ENCODE peak calls at places on chromosomes 11 and 22, in ten cellular contexts. One of them, this sample, is unnamed.

GRCh38 chr11:106271126-106271525 is 193.7 kb downstream of the AASDHPPT start:
- DNase-seq in uterus: no peak
- DNase-seq in heart left ventricle: no peak
- DNase-seq in brain microvascular endothelial cell: no peak
- DNase-seq in HL-60: no peak
- DNase-seq in body of pancreas: no peak
- DNase-seq in mammary epithelial cell: no peak
- DNase-seq in keratinocyte: no peak
- DNase-seq in RWPE1: no peak
- DNase-seq in lower lobe of right lung: no peak
- DNase-seq in this sample: no peak

GRCh38 chr11:34302046-34302921 is 55.5 kb downstream of the ABTB2 start:
- DNase-seq in uterus: no peak
- DNase-seq in heart left ventricle: no peak
- DNase-seq in brain microvascular endothelial cell: peak; percentile 86
- DNase-seq in HL-60: peak; percentile 28
- DNase-seq in body of pancreas: no peak
- DNase-seq in mammary epithelial cell: peak; percentile 77
- DNase-seq in keratinocyte: no peak
- DNase-seq in RWPE1: no peak
- DNase-seq in lower lobe of right lung: no peak
- DNase-seq in this sample: no peak

GRCh38 chr11:1202776-1203504 is 19.9 kb upstream of the MUC5B start:
- DNase-seq in uterus: peak; percentile 14
- DNase-seq in heart left ventricle: peak; percentile 45
- DNase-seq in brain microvascular endothelial cell: peak; percentile 9
- DNase-seq in HL-60: peak; percentile 18
- DNase-seq in body of pancreas: peak; percentile 75
- DNase-seq in mammary epithelial cell: peak; percentile 20
- DNase-seq in keratinocyte: no peak
- DNase-seq in RWPE1: peak; percentile 73
- DNase-seq in lower lobe of right lung: peak; percentile 69
- DNase-seq in this sample: peak; percentile 63

GRCh38 chr11:13206086-13206640 is 71.4 kb upstream of the BMAL1 start:
- DNase-seq in uterus: no peak
- DNase-seq in heart left ventricle: no peak
- DNase-seq in brain microvascular endothelial cell: no peak
- DNase-seq in HL-60: no peak
- DNase-seq in body of pancreas: no peak
- DNase-seq in mammary epithelial cell: no peak
- DNase-seq in keratinocyte: no peak
- DNase-seq in RWPE1: no peak
- DNase-seq in lower lobe of right lung: no peak
- DNase-seq in this sample: no peak

GRCh38 chr11:21723681-21724080 is 469.2 kb upstream of the ANO5 start:
- DNase-seq in uterus: no peak
- DNase-seq in heart left ventricle: no peak
- DNase-seq in brain microvascular endothelial cell: no peak
- DNase-seq in HL-60: no peak
- DNase-seq in body of pancreas: no peak
- DNase-seq in mammary epithelial cell: no peak
- DNase-seq in keratinocyte: no peak
- DNase-seq in RWPE1: no peak
- DNase-seq in lower lobe of right lung: no peak
- DNase-seq in this sample: no peak

GRCh38 chr11:24163146-24163545 is 333.7 kb upstream of the LUZP2 start:
- DNase-seq in uterus: no peak
- DNase-seq in heart left ventricle: no peak
- DNase-seq in brain microvascular endothelial cell: no peak
- DNase-seq in HL-60: no peak
- DNase-seq in body of pancreas: no peak
- DNase-seq in mammary epithelial cell: no peak
- DNase-seq in keratinocyte: no peak
- DNase-seq in RWPE1: no peak
- DNase-seq in lower lobe of right lung: no peak
- DNase-seq in this sample: no peak

GRCh38 chr11:125300791-125301218 is 136.3 kb downstream of the PKNOX2 start:
- DNase-seq in uterus: no peak
- DNase-seq in heart left ventricle: no peak
- DNase-seq in brain microvascular endothelial cell: peak; percentile 71
- DNase-seq in HL-60: no peak
- DNase-seq in body of pancreas: peak; percentile 30
- DNase-seq in mammary epithelial cell: peak; percentile 82
- DNase-seq in keratinocyte: peak; percentile 78
- DNase-seq in RWPE1: peak; percentile 79
- DNase-seq in lower lobe of right lung: no peak
- DNase-seq in this sample: no peak

GRCh38 chr22:41873391-41873790 is 40.5 kb downstream of the SREBF2 start:
- DNase-seq in uterus: no peak
- DNase-seq in heart left ventricle: no peak
- DNase-seq in brain microvascular endothelial cell: no peak
- DNase-seq in HL-60: no peak
- DNase-seq in body of pancreas: no peak
- DNase-seq in mammary epithelial cell: no peak
- DNase-seq in keratinocyte: no peak
- DNase-seq in RWPE1: no peak
- DNase-seq in lower lobe of right lung: no peak
- DNase-seq in this sample: no peak

GRCh38 chr11:61554172-61554988 is 26.5 kb downstream of the SYT7 start:
- DNase-seq in uterus: no peak
- DNase-seq in heart left ventricle: no peak
- DNase-seq in brain microvascular endothelial cell: no peak
- DNase-seq in HL-60: no peak
- DNase-seq in body of pancreas: no peak
- DNase-seq in mammary epithelial cell: no peak
- DNase-seq in keratinocyte: no peak
- DNase-seq in RWPE1: no peak
- DNase-seq in lower lobe of right lung: no peak
- DNase-seq in this sample: no peak

GRCh38 chr22:37802310-37803194 is 5.2 kb upstream of the GCAT start:
- DNase-seq in uterus: no peak
- DNase-seq in heart left ventricle: peak; percentile 73
- DNase-seq in brain microvascular endothelial cell: no peak
- DNase-seq in HL-60: no peak
- DNase-seq in body of pancreas: peak; percentile 83
- DNase-seq in mammary epithelial cell: no peak
- DNase-seq in keratinocyte: no peak
- DNase-seq in RWPE1: no peak
- DNase-seq in lower lobe of right lung: peak; percentile 75
- DNase-seq in this sample: peak; percentile 80

GRCh38 chr11:17508306-17508705 is 31.7 kb upstream of the ABCC8 start:
- DNase-seq in uterus: no peak
- DNase-seq in heart left ventricle: peak; percentile 28
- DNase-seq in brain microvascular endothelial cell: no peak
- DNase-seq in HL-60: no peak
- DNase-seq in body of pancreas: no peak
- DNase-seq in mammary epithelial cell: no peak
- DNase-seq in keratinocyte: no peak
- DNase-seq in RWPE1: no peak
- DNase-seq in lower lobe of right lung: no peak
- DNase-seq in this sample: no peak

GRCh38 chr11:12802418-12803085 is 128.3 kb downstream of the TEAD1 start:
- DNase-seq in uterus: peak; percentile 82
- DNase-seq in heart left ventricle: no peak
- DNase-seq in brain microvascular endothelial cell: peak; percentile 79
- DNase-seq in HL-60: no peak
- DNase-seq in body of pancreas: peak; percentile 96
- DNase-seq in mammary epithelial cell: peak; percentile 99
- DNase-seq in keratinocyte: peak; percentile 92
- DNase-seq in RWPE1: peak; percentile 96
- DNase-seq in lower lobe of right lung: peak; percentile 94
- DNase-seq in this sample: no peak

GRCh38 chr11:70544067-70544773 is 145.9 kb downstream of the CTTN start:
- DNase-seq in uterus: no peak
- DNase-seq in heart left ventricle: no peak
- DNase-seq in brain microvascular endothelial cell: no peak
- DNase-seq in HL-60: no peak
- DNase-seq in body of pancreas: no peak
- DNase-seq in mammary epithelial cell: no peak
- DNase-seq in keratinocyte: no peak
- DNase-seq in RWPE1: no peak
- DNase-seq in lower lobe of right lung: peak; percentile 33
- DNase-seq in this sample: no peak

GRCh38 chr11:82494988-82495432 is 238.7 kb downstream of the FAM181B start:
- DNase-seq in uterus: no peak
- DNase-seq in heart left ventricle: no peak
- DNase-seq in brain microvascular endothelial cell: no peak
- DNase-seq in HL-60: no peak
- DNase-seq in body of pancreas: no peak
- DNase-seq in mammary epithelial cell: peak; percentile 4
- DNase-seq in keratinocyte: no peak
- DNase-seq in RWPE1: no peak
- DNase-seq in lower lobe of right lung: no peak
- DNase-seq in this sample: peak; percentile 45

GRCh38 chr11:119484741-119485605 is 62.0 kb upstream of the THY1 start:
- DNase-seq in uterus: peak; percentile 8
- DNase-seq in heart left ventricle: peak; percentile 8
- DNase-seq in brain microvascular endothelial cell: no peak
- DNase-seq in HL-60: no peak
- DNase-seq in body of pancreas: no peak
- DNase-seq in mammary epithelial cell: no peak
- DNase-seq in keratinocyte: no peak
- DNase-seq in RWPE1: no peak
- DNase-seq in lower lobe of right lung: no peak
- DNase-seq in this sample: no peak

DNA sequence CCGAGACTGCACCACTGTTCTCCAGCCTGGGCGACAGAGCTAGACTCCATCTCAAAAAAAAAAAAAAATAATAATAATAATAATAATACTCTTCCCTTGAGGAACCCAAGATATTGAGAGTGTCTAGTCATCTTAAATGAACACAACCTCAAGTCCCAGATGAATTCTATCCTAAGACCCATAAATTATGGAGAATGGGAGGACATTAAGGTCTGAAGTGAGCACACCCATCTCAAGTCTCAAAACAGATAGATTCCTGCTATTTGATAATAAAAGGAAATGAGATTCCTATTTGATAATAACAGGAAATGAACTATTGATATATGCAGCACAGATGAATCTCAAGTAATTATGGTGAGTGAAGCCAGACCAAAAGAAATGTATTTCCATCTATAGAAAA is 51.5 kb downstream of the MAPK1 start:
- DNase-seq in uterus: no peak
- DNase-seq in heart left ventricle: no peak
- DNase-seq in brain microvascular endothelial cell: no peak
- DNase-seq in HL-60: no peak
- DNase-seq in body of pancreas: no peak
- DNase-seq in mammary epithelial cell: no peak
- DNase-seq in keratinocyte: no peak
- DNase-seq in RWPE1: no peak
- DNase-seq in lower lobe of right lung: no peak
- DNase-seq in this sample: peak; percentile 89
- H3K27ac ChIP-seq in uterus: peak overlapping the region; percentile 49
- H3K27ac ChIP-seq in heart left ventricle: peak overlapping the region; percentile 60
- H3K27ac ChIP-seq in brain microvascular endothelial cell: peak overlapping the region; percentile 89
- H3K27ac ChIP-seq in HL-60: peak overlapping the region; percentile 93
- H3K27ac ChIP-seq in body of pancreas: peak overlapping the region; percentile 81
- H3K27ac ChIP-seq in mammary epithelial cell: peak overlapping the region; percentile 84
- H3K27ac ChIP-seq in keratinocyte: peak overlapping the region; percentile 74
- H3K27ac ChIP-seq in RWPE1: peak overlapping the region; percentile 56
- H3K27ac ChIP-seq in lower lobe of right lung: peak overlapping the region; percentile 85
- H3K27ac ChIP-seq in this sample: peak overlapping the region; percentile 69

GRCh38 chr22:49182416-49182815 is 645.3 kb downstream of the BRD1 start:
- DNase-seq in uterus: no peak
- DNase-seq in heart left ventricle: no peak
- DNase-seq in brain microvascular endothelial cell: no peak
- DNase-seq in HL-60: no peak
- DNase-seq in body of pancreas: no peak
- DNase-seq in mammary epithelial cell: no peak
- DNase-seq in keratinocyte: no peak
- DNase-seq in RWPE1: no peak
- DNase-seq in lower lobe of right lung: peak; percentile 43
- DNase-seq in this sample: no peak
- TF ChIP-seq CTCF in uterus: no peak
- TF ChIP-seq CTCF in heart left ventricle: no peak
- TF ChIP-seq CTCF in brain microvascular endothelial cell: no peak
- TF ChIP-seq CTCF in HL-60: no peak
- TF ChIP-seq CTCF in body of pancreas: no peak
- TF ChIP-seq CTCF in mammary epithelial cell: no peak
- TF ChIP-seq CTCF in keratinocyte: no peak
- TF ChIP-seq CTCF in RWPE1: no peak
- TF ChIP-seq CTCF in lower lobe of right lung: no peak
- TF ChIP-seq CTCF in this sample: no peak

DNA sequence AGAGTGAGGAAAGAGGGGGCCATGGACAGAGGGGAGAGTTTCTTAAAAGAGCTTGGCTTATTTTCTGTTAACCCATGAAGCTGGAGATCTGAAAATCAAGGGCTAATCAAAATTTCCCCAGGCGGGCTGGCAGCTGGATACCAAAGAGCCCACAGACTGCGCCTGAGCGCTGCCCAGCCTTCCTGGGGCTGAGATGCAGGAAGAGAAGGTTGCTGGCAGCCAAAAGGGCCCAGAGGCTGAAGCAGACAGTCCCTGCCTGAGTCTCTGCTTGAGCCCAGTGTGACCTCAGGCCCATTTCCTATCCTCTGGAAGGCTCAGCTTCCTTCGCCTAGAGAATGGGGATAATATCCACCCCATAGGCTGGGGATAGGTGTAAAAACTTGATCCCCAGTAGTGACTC is 49.1 kb downstream of the ARRB1 start:
- DNase-seq in uterus: no peak
- DNase-seq in heart left ventricle: no peak
- DNase-seq in brain microvascular endothelial cell: no peak
- DNase-seq in HL-60: no peak
- DNase-seq in body of pancreas: no peak
- DNase-seq in mammary epithelial cell: no peak
- DNase-seq in keratinocyte: no peak
- DNase-seq in RWPE1: no peak
- DNase-seq in lower lobe of right lung: no peak
- DNase-seq in this sample: no peak
- H3K27ac ChIP-seq in uterus: peak overlapping the region; percentile 27
- H3K27ac ChIP-seq in heart left ventricle: peak overlapping the region; percentile 51
- H3K27ac ChIP-seq in brain microvascular endothelial cell: no peak overlapping the region
- H3K27ac ChIP-seq in HL-60: no peak overlapping the region
- H3K27ac ChIP-seq in body of pancreas: peak overlapping the region; percentile 52
- H3K27ac ChIP-seq in mammary epithelial cell: no peak overlapping the region
- H3K27ac ChIP-seq in keratinocyte: no peak overlapping the region
- H3K27ac ChIP-seq in RWPE1: no peak overlapping the region
- H3K27ac ChIP-seq in lower lobe of right lung: peak overlapping the region; percentile 19
- H3K27ac ChIP-seq in this sample: no peak overlapping the region

DNA sequence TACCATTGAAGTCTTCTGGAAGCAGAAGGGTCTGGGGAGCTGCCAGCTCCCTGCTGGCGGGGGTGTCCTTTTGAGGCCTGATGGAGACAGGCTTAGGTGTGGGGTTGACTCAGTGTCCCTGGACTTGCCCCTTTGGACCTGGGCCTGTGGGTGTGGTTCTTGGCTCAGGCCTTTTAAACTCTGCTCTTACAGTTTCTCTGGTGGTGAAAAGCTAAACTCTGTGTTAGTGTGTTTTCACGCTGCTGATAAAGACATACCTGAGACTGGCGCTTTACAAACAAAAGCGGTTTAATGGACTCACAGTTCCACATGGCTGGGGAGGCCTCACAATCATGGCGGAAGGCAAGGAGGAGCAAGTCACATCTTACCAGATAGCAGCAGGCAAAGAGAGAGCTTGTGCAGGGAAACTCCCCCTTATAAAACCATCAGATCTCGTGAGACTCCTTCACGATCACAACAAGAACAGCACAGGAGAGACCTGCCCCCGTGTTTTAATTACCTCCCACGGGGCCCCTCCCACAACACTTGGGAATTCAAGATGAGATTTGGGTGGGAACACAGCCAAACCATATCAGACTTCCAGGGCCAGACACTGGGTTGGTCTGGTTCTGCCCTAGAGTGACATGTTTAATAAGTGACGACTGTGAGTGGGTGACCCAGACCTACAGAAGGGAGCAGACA is 26.5 kb downstream of the GRAMD4 start:
- DNase-seq in uterus: no peak
- DNase-seq in heart left ventricle: no peak
- DNase-seq in brain microvascular endothelial cell: no peak
- DNase-seq in HL-60: no peak
- DNase-seq in body of pancreas: no peak
- DNase-seq in mammary epithelial cell: no peak
- DNase-seq in keratinocyte: no peak
- DNase-seq in RWPE1: no peak
- DNase-seq in lower lobe of right lung: no peak
- DNase-seq in this sample: no peak
- TF ChIP-seq CTCF in uterus: no peak
- TF ChIP-seq CTCF in heart left ventricle: no peak
- TF ChIP-seq CTCF in brain microvascular endothelial cell: no peak
- TF ChIP-seq CTCF in HL-60: no peak
- TF ChIP-seq CTCF in body of pancreas: no peak
- TF ChIP-seq CTCF in mammary epithelial cell: no peak
- TF ChIP-seq CTCF in keratinocyte: no peak
- TF ChIP-seq CTCF in RWPE1: no peak
- TF ChIP-seq CTCF in lower lobe of right lung: no peak
- TF ChIP-seq CTCF in this sample: no peak

This sample was measured in A673.